ENCODE peak calls at places on chromosomes 7 and 10, in five cellular contexts. Q, L, U, A and D are unnamed samples.

GRCh38 chr7:82559203-82559805 is 115.7 kb upstream of the CACNA2D1 start:
- DNase-seq in Q (no peak), L (peak), U (no peak), A (no peak), D (no peak)

GRCh38 chr7:44559485-44559884 is 14.2 kb downstream of the DDX56 start:
- DNase-seq in Q (no peak), L (no peak), U (no peak), A (no peak), D (no peak)

GRCh38 chr10:71727429-71728217 is 8.0 kb upstream of the C10orf105 start:
- DNase-seq in Q (peak), L (peak), U (no peak), A (peak), D (peak)

GRCh38 chr10:54843085-54843646 is 42.1 kb upstream of the PCDH15 start:
- DNase-seq in Q (no peak), L (no peak), U (no peak), A (no peak), D (no peak)

GRCh38 chr10:48253970-48254657 is 20.4 kb downstream of the FRMPD2 start:
- DNase-seq in Q (no peak), L (no peak), U (no peak), A (no peak), D (no peak)

GRCh38 chr10:125768217-125768616 is 7.4 kb downstream of the MMP21 start:
- DNase-seq in Q (no peak), L (peak), U (no peak), A (no peak), D (no peak)

GRCh38 chr10:132788180-132788830 is 2.4 kb upstream of the NKX6-2 start:
- DNase-seq in Q (no peak), L (no peak), U (no peak), A (no peak), D (no peak)

GRCh38 chr7:256461-256940 is 33.5 kb upstream of the FOXL3 start:
- DNase-seq in Q (no peak), L (no peak), U (no peak), A (no peak), D (no peak)

GRCh38 chr10:58981846-58982245 is 194.6 kb upstream of the PHYHIPL start:
- DNase-seq in Q (no peak), L (no peak), U (no peak), A (no peak), D (no peak)